ENCODE peak calls at places on chromosomes 2 and 18, in seven cellular contexts. Q, S, V, A, R, T and F are unnamed samples.

GRCh38 chr2:208358758-208359631 is 47.6 kb upstream of the PTH2R start:
- DNase-seq in Q (no peak), A (no peak), S (no peak), V (no peak), R (no peak), T (no peak), F (peak)

GRCh38 chr2:235343869-235344268 is 150.0 kb upstream of the AGAP1 start:
- DNase-seq in R (no peak), A (no peak), Q (no peak), T (no peak), V (no peak), S (no peak), F (no peak)

GRCh38 chr18:30280861-30281470 is 761.6 kb downstream of the DSC3 start:
- DNase-seq in A (no peak), S (peak), Q (no peak), R (peak), V (no peak), T (no peak), F (peak)

GRCh38 chr18:78496095-78496494 is 483.5 kb upstream of the SALL3 start:
- DNase-seq in R (no peak), Q (no peak), T (no peak), V (no peak), S (no peak), A (no peak), F (no peak)

GRCh38 chr2:239223330-239224248 is 177.2 kb downstream of the HDAC4 start:
- DNase-seq in R (peak), V (no peak), A (no peak), T (no peak), S (no peak), Q (no peak), F (no peak)

GRCh38 chr18:77106331-77106730 is 26.3 kb downstream of the MBP start:
- DNase-seq in R (no peak), T (no peak), S (peak), Q (no peak), A (no peak), V (no peak), F (no peak)

GRCh38 chr2:35415282-35415681 is 940.3 kb upstream of the CRIM1 start:
- DNase-seq in A (no peak), R (no peak), T (no peak), Q (no peak), S (no peak), V (no peak), F (no peak)

GRCh38 chr2:112906276-112906675 is 4.7 kb upstream of the IL37 start:
- DNase-seq in T (no peak), V (no peak), A (no peak), S (no peak), Q (no peak), R (no peak), F (no peak)

GRCh38 chr18:75211002-75211621 is 515 bp downstream of the TSHZ1 start:
- DNase-seq in Q (no peak), A (no peak), V (no peak), S (peak), R (peak), T (no peak), F (no peak)

GRCh38 chr2:64104944-64105343 is 39.3 kb downstream of the PELI1 start:
- DNase-seq in Q (no peak), S (no peak), T (no peak), R (no peak), V (no peak), A (no peak), F (peak)

GRCh38 chr2:105141099-105141614 is 100.4 kb upstream of the GPR45 start:
- DNase-seq in V (no peak), A (no peak), R (no peak), Q (no peak), S (no peak), T (no peak), F (no peak)

GRCh38 chr2:3430211-3430610 is 50.7 kb downstream of the TRAPPC12 start:
- DNase-seq in A (no peak), R (no peak), V (no peak), S (no peak), T (no peak), Q (no peak), F (no peak)

GRCh38 chr2:182368446-182368845 is 58.4 kb downstream of the PDE1A start:
- DNase-seq in T (no peak), A (no peak), Q (no peak), V (no peak), S (no peak), R (no peak), F (no peak)

DNA sequence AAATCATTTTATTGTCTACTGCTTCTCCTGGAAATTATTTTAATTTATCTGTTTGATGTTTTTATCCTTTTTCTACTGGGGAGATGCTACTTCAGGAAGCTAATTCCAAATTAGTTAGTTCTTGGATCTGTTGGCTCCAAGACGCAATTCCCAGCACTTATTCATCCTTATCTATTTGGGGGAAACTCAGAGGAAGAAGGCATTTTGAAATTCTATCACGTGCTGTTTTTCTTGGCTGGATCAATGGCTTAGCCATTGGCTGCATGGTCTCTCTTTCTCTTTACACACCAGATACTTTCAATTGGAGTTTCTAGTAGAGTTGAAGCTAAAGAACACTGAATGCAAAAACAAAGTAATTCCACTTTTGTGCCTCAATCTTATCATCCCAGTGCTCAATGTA is 98.3 kb downstream of the RAPGEF4 start:
- DNase-seq in Q (no peak), S (no peak), R (no peak), T (no peak), A (no peak), V (no peak), F (no peak)
- TF ChIP-seq TAF1 in Q (no peak), S (no peak), R (no peak), T (no peak), A (no peak), V (no peak), F (no peak)

GRCh38 chr2:226207671-226208070 is 591.9 kb downstream of the IRS1 start:
- DNase-seq in R (no peak), Q (no peak), S (no peak), T (no peak), A (no peak), V (no peak), F (no peak)
- TF ChIP-seq TAF1 in R (no peak), Q (no peak), S (no peak), T (no peak), A (no peak), V (no peak), F (no peak)

DNA sequence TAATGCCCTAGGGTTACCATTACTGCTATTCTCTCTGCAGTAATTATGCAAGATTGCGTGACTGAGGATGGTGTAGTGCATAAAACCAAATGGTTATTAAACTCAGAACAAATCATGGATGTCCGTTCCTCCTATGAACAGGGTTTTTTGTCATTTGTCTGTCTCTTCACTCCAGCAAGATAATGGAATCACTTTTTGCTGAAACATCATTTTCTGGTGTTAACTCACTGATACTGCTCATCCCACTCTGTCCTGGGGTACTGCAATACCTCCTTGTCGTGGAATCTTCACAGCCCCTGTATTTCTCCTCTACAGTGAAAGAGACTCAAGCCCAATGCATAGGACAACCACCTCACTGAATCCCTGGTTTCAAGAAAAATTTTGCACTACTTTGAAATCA is 274.9 kb upstream of the ST6GAL2 start:
- DNase-seq in T (no peak), A (no peak), V (no peak), Q (no peak), R (no peak), S (no peak), F (no peak)
- TF ChIP-seq TAF1 in T (no peak), A (no peak), V (no peak), Q (no peak), R (no peak), S (no peak), F (no peak)

GRCh38 chr2:42844901-42845685 is 52.7 kb upstream of the HAAO start:
- DNase-seq in T (no peak), A (no peak), R (no peak), S (no peak), Q (no peak), V (no peak), F (no peak)
- TF ChIP-seq TAF1 in T (no peak), A (no peak), R (no peak), S (no peak), Q (no peak), V (no peak), F (no peak)

GRCh38 chr2:60106836-60107529 is 446.5 kb downstream of the BCL11A start:
- DNase-seq in S (no peak), V (no peak), Q (no peak), A (no peak), R (no peak), T (no peak), F (no peak)
- TF ChIP-seq TAF1 in S (no peak), V (no peak), Q (no peak), A (no peak), R (no peak), T (no peak), F (no peak)

GRCh38 chr18:65255417-65255816 is 495.4 kb upstream of the CDH7 start:
- DNase-seq in S (no peak), Q (no peak), T (no peak), V (no peak), A (no peak), R (no peak), F (no peak)
- TF ChIP-seq TAF1 in S (no peak), Q (no peak), T (no peak), V (no peak), A (no peak), R (no peak), F (no peak)

GRCh38 chr2:26352892-26353291 is 6.3 kb upstream of the ADGRF3 start:
- DNase-seq in T (no peak), Q (no peak), R (no peak), A (no peak), S (no peak), V (no peak), F (no peak)
- TF ChIP-seq TAF1 in T (no peak), Q (no peak), R (no peak), A (no peak), S (no peak), V (no peak), F (no peak)

GRCh38 chr2:85539361-85540130 is 578 bp downstream of the MAT2A start:
- DNase-seq in R (peak), T (no peak), A (peak), V (no peak), S (peak), Q (peak), F (peak)

GRCh38 chr2:85540131-85540587 is 1.2 kb downstream of the MAT2A start:
- DNase-seq in S (no peak), R (no peak), Q (no peak), A (no peak), T (no peak), V (no peak), F (no peak)

GRCh38 chr2:85538507-85539360 is at the start of gene MAT2A:
- DNase-seq in S (peak), R (peak), V (peak), T (peak), Q (peak), A (peak), F (peak)

GRCh38 chr2:85536479-85536878 is 2.5 kb upstream of the MAT2A start:
- DNase-seq in Q (no peak), R (no peak), S (no peak), V (no peak), T (no peak), A (no peak), F (peak)

GRCh38 chr2:85537600-85538506 is 1.1 kb upstream of the MAT2A start:
- DNase-seq in R (peak), S (peak), Q (no peak), V (peak), T (no peak), A (no peak), F (peak)
- TF ChIP-seq TAF1 in R (no peak), S (peak), Q (peak), V (peak), T (peak), A (peak), F (no peak)